ENCODE peak calls at places on chromosomes 11 and 22, in five cellular contexts. N is bronchial epithelial cell, P is cardiac muscle cell, B is MCF 10A, S is GM12865. H is an unnamed sample.

GRCh38 chr11:90341986-90342385 is 119.1 kb upstream of the CHORDC1 start:
- DNase-seq in N (no peak), P (no peak), B (no peak), S (no peak), H (no peak)

GRCh38 chr11:73376168-73376802 is at the start of gene RELT:
- DNase-seq in S (peak), N (peak), P (peak), B (peak), H (peak)

GRCh38 chr11:1740786-1741530 is 9.4 kb downstream of the IFITM10 start:
- DNase-seq in P (no peak), S (no peak), B (no peak), N (no peak), H (no peak)

GRCh38 chr11:12744831-12745502 is 70.7 kb downstream of the TEAD1 start:
- DNase-seq in N (no peak), P (no peak), S (no peak), B (no peak), H (peak)

GRCh38 chr22:41501209-41501608 is 32.3 kb downstream of the ACO2 start:
- DNase-seq in S (peak), N (peak), P (no peak), B (peak), H (no peak)

GRCh38 chr11:5345831-5346230 is 2.5 kb upstream of the OR51B5 start:
- DNase-seq in S (no peak), P (peak), B (no peak), N (no peak), H (no peak)

GRCh38 chr11:67601098-67601497 is 5.6 kb upstream of the NDUFV1 start:
- DNase-seq in S (no peak), P (no peak), N (no peak), B (no peak), H (no peak)

GRCh38 chr11:61928606-61929005 is 11.2 kb upstream of the RAB3IL1 start:
- DNase-seq in N (peak), B (no peak), P (peak), S (no peak), H (no peak)

GRCh38 chr11:77959434-77959833 is 35.0 kb downstream of the INTS4 start:
- DNase-seq in P (peak), B (no peak), N (peak), S (no peak), H (no peak)

GRCh38 chr22:30092686-30093085 is 12.4 kb downstream of the HORMAD2 start:
- DNase-seq in B (no peak), N (no peak), S (no peak), P (no peak), H (no peak)

GRCh38 chr11:32602657-32603410 is 19.2 kb downstream of the EIF3M start:
- DNase-seq in B (no peak), S (no peak), P (peak), N (no peak), H (no peak)

GRCh38 chr11:44426119-44426518 is 116.2 kb upstream of the ALX4 start:
- DNase-seq in P (no peak), N (no peak), B (no peak), S (no peak), H (no peak)

GRCh38 chr22:22666307-22667091 is 22.1 kb downstream of the GGTLC2 start:
- DNase-seq in B (peak), S (peak), P (peak), N (no peak), H (peak)

GRCh38 chr22:27348634-27349033 is 452.9 kb downstream of the MN1 start:
- DNase-seq in P (peak), N (peak), S (no peak), B (peak), H (no peak)

GRCh38 chr22:43207849-43208702 is 21.1 kb upstream of the TTLL12 start:
- DNase-seq in P (no peak), S (no peak), B (no peak), N (no peak), H (no peak)

GRCh38 chr22:47356433-47357011 is 594.1 kb downstream of the TBC1D22A start:
- DNase-seq in N (no peak), S (no peak), B (no peak), P (no peak), H (no peak)

GRCh38 chr22:46320166-46320710 is 15.3 kb upstream of the TRMU start:
- DNase-seq in S (no peak), N (no peak), B (no peak), P (no peak), H (no peak)

GRCh38 chr22:38518620-38519019 is 12.5 kb upstream of the DDX17 start:
- DNase-seq in S (no peak), B (no peak), P (no peak), N (no peak), H (no peak)

GRCh38 chr11:12280838-12281565 is 96.4 kb upstream of the PARVA start:
- DNase-seq in N (peak), P (no peak), S (no peak), B (no peak), H (no peak)

GRCh38 chr11:46315783-46316563 is 31.3 kb upstream of the DGKZ start:
- DNase-seq in S (no peak), N (no peak), P (peak), B (no peak), H (no peak)

GRCh38 chr22:48807155-48807554 is 1020.5 kb downstream of the BRD1 start:
- DNase-seq in B (no peak), S (no peak), P (no peak), N (no peak), H (no peak)

GRCh38 chr11:2991477-2992233 is 474 bp downstream of the NAP1L4 start:
- DNase-seq in S (peak), N (no peak), B (peak), P (peak), H (no peak)

GRCh38 chr11:64558869-64559268 is 32.2 kb upstream of the SLC22A12 start:
- DNase-seq in N (no peak), B (no peak), S (no peak), P (no peak), H (no peak)

GRCh38 chr22:46000081-46001027 is 23.4 kb upstream of the WNT7B start:
- DNase-seq in N (no peak), S (no peak), P (no peak), B (no peak), H (no peak)

GRCh38 chr11:134346101-134346975 is 14.6 kb downstream of the GLB1L2 start:
- DNase-seq in P (no peak), N (no peak), S (no peak), B (no peak), H (no peak)

GRCh38 chr11:64877390-64878222 is 815 bp downstream of the EHD1 start:
- DNase-seq in S (peak), B (no peak), N (no peak), P (no peak), H (no peak)

GRCh38 chr22:39296981-39297489 is 22.4 kb downstream of the RPL3 start:
- DNase-seq in B (no peak), P (peak), N (no peak), S (no peak), H (no peak)

GRCh38 chr11:46697303-46697702 is 3.1 kb downstream of the ARHGAP1 start:
- DNase-seq in P (peak), S (no peak), N (no peak), B (no peak), H (no peak)

GRCh38 chr11:84566681-84567080 is 1060.5 kb downstream of the DLG2 start:
- DNase-seq in P (no peak), B (no peak), N (no peak), S (no peak), H (no peak)

GRCh38 chr11:36091256-36091811 is 147.5 kb downstream of the LDLRAD3 start:
- DNase-seq in S (no peak), B (no peak), N (no peak), P (peak), H (no peak)

GRCh38 chr11:102240502-102240901 is 76.8 kb upstream of the BIRC3 start:
- DNase-seq in P (peak), B (no peak), N (no peak), S (peak), H (no peak)

GRCh38 chr11:124285610-124286344 is 28.0 kb downstream of the OR8D1 start:
- DNase-seq in N (peak), B (peak), S (no peak), P (peak), H (no peak)

GRCh38 chr11:1335811-1336761 is 26.7 kb upstream of the TOLLIP start:
- DNase-seq in P (peak), N (peak), S (peak), B (peak), H (peak)

GRCh38 chr11:69711824-69712801 is 8.3 kb upstream of the FGF19 start:
- DNase-seq in S (peak), B (no peak), P (no peak), N (no peak), H (no peak)

GRCh38 chr11:123653997-123654565 is 343 bp downstream of the SCN3B start:
- DNase-seq in P (peak), B (peak), N (peak), S (no peak), H (peak)

GRCh38 chr11:96228911-96229310 is 114.1 kb downstream of the MAML2 start:
- DNase-seq in P (peak), N (no peak), B (no peak), S (no peak), H (no peak)

GRCh38 chr11:83858694-83859093 is 572.5 kb upstream of the CCDC90B start:
- DNase-seq in P (no peak), N (no peak), B (no peak), S (no peak), H (no peak)

GRCh38 chr22:34800265-34800664 is 265.7 kb upstream of the ISX start:
- DNase-seq in S (no peak), N (no peak), B (no peak), P (no peak), H (peak)

GRCh38 chr22:37255558-37256006 is 11.5 kb upstream of the RAC2 start:
- DNase-seq in P (no peak), S (no peak), N (no peak), B (no peak), H (no peak)
- TF ChIP-seq CTCF in P (no peak), S (no peak), N (no peak), B (no peak), H (no peak)

DNA sequence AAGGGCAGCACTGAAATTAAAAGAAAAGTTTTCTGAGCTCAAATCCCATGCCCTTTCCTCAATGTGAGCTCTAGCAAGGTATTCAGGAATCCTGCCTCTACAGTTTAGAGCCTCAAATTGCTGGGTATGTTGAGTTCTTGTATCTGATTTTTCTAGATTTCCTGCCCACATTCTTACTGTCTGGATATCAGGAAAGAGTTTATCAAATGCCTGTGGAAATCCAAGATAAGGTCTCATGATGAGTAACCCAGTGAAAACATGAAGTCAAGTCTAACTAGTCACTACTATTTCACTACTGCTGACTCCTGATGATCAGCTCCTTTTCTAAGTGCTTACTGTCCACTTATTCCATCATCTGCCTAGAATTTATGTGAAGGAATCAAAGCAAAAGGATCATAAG is 29.8 kb downstream of the LIMK2 start:
- DNase-seq in S (no peak), N (peak), P (peak), B (no peak), H (no peak)
- TF ChIP-seq CTCF in S (no peak), N (no peak), P (peak), B (no peak), H (no peak)

GRCh38 chr11:75815345-75815983 is 454 bp downstream of the UVRAG start:
- DNase-seq in P (peak), B (no peak), N (no peak), S (peak), H (peak)

GRCh38 chr11:75814369-75814685 is 683 bp upstream of the UVRAG start:
- DNase-seq in P (no peak), N (peak), S (no peak), B (no peak), H (no peak)

GRCh38 chr11:75813622-75814039 is 1.4 kb upstream of the UVRAG start:
- DNase-seq in B (peak), N (peak), S (no peak), P (no peak), H (no peak)

GRCh38 chr11:75813126-75813525 is 1.9 kb upstream of the UVRAG start:
- DNase-seq in S (peak), B (no peak), N (no peak), P (no peak), H (no peak)

DNA sequence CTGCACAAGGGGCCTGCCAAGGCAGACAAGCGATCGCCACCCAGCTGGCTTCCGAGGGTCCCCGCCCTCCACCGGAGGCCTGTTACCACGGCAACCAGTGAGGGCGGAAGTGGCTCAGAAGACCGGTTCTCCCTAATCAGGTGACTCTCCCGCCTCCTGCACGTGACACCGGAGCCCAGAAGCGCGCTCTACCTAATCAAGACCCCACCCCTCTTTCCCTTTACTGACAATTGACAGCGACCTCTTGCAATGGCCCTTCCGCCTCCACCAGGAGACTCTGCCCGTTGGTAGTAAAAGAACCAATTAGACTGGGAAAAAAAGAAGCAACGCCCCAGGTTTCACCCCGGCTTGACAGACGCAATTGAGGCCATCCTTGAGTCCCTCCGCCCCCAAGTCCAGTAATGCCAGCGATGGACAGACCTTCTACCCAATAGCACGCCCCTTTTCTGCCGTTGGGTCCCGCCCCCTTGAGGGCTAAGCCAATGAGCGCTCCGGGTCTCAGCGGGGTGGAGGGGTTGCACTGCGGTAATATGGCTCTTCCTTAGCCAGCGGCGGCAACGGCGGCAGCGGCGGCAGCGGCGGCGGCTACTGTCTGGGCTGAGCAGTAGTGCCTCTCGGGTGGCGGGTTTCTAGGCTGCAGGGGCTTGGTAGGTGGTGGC is at the start of gene UVRAG:
- DNase-seq in N (peak), S (peak), B (peak), P (peak), H (peak)
- TF ChIP-seq CTCF in N (no peak), S (no peak), B (no peak), P (no peak), H (no peak)

GRCh38 chr11:20388096-20389055 is 860 bp downstream of the PRMT3 start:
- DNase-seq in B (peak), N (peak), P (peak), S (peak), H (no peak)

GRCh38 chr11:20387262-20388095 is at the start of gene PRMT3:
- DNase-seq in N (peak), P (peak), S (peak), B (peak), H (peak)
- TF ChIP-seq CTCF in N (no peak), P (no peak), S (no peak), B (no peak), H (peak)

GRCh38 chr11:34151916-34152845 is 46.8 kb downstream of the NAT10 start:
- DNase-seq in N (no peak), B (no peak), S (no peak), P (no peak), H (no peak)
- TF ChIP-seq CTCF in N (no peak), B (no peak), S (no peak), P (no peak), H (no peak)

DNA sequence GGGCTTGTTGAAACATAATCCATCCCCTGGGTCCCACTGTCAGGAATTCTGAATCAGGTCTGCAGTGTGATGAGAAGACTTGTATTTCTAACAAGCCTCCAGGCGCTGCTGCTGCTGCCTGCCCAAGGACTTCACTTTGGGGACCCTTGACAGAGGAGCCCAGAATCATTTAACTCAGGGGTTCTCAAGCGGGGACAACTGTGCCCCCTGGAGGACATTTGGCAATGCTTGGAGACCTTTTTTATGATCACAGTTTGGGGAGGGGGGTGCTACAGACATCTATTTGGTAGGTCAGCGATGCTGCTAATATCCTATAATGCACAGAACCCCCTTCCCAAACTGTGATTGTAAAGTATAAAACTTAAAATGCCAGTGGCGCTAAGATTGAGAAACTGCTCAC is 312.8 kb downstream of the OPCML start:
- DNase-seq in B (no peak), N (no peak), P (no peak), S (no peak), H (no peak)
- TF ChIP-seq CTCF in B (no peak), N (no peak), P (no peak), S (no peak), H (peak)

GRCh38 chr11:130388607-130389205 is 39.7 kb downstream of the ADAMTS8 start:
- DNase-seq in N (no peak), B (no peak), P (no peak), S (peak), H (no peak)
- TF ChIP-seq CTCF in N (no peak), B (no peak), P (no peak), S (no peak), H (no peak)

DNA sequence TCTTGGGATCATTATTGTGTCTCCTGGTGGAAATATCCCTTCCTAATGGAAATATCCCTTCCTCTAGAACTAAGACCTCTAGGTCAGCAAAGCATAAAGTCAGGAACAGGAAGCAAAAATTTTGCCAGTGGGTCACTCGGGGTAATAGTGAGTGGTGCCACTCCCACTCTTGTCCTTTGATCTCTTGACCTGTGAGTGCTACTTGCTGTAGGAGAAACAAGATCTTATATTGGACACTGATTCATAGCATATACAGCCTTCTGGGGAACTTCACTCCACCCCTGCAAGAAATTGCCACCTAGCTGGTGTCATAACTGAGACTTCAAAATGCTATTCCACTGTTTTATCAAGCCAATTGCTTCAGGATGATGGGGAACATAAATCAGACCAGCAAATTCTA is 44.7 kb upstream of the TMEM45B start:
- DNase-seq in P (no peak), N (no peak), S (no peak), B (no peak), H (no peak)
- TF ChIP-seq CTCF in P (no peak), N (no peak), S (no peak), B (no peak), H (no peak)

DNA sequence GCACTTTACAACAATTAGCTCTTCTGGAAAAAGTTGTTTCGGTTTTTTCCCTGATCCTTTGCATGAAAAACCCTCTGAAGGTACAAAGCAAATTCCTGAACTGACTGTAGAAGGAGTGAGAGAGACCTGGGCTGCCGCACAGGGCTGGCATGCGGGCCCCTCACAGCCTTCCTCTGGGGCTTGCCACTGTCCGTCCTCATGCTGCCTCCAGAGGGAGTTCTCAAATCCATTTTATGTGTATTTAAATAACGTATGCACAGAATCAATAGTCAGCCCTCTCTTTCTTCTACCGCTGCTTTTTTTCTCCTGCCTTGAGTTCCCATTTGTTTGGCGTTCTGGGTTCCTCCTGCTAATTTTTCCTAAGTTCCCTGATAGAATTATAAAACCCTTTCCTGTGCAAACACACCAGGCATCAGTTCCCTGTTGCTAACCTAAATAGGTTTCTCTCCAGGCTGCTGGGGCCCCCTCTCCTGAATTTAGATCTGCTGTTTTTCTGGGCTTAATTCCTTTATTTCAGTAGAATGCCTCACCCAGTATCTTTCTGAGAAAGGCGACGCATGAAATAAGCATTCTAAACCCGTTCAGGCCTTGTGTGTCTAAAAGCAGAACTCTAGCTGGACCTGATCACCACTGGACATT is 52.4 kb downstream of the PHF21B start:
- DNase-seq in B (no peak), S (no peak), P (no peak), N (no peak), H (no peak)
- TF ChIP-seq CTCF in B (no peak), S (no peak), P (peak), N (no peak), H (peak)

DNA sequence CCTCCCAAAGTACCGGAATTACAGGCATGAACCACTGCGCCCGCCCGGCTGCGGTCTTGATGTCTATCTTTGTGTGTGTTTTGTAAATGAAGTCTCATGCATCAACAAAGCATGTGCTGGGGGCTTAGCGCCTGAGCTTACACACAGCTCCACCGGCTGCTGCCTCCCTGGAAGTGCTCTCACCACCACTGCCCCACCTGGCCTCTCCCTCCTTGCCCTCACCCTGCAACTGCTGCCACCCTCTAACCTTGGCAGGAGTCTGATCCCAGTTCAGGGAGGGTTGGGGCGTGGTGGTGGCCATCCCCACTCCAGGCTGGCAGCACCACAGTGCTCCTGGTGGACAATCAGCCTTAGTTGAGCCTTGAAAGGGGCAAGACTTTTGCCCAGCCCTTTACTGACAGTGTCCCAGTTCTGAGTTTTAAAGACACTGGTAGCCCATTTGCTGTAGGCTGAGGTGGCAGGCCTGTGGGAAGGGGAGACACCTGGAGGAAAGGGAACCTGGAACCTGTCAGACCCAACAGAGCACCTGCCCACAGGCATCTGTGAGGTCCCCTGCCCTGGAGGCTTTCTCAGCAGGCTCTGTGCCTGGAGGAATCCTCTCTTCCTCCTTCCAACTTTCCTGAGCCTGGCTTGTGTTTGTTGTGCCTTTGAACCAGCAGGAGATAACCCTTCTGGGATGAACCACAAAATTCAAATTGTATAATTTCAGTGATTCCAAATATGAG is 42.4 kb upstream of the WEE1 start:
- DNase-seq in B (no peak), S (no peak), P (no peak), N (no peak), H (no peak)
- TF ChIP-seq CTCF in B (no peak), S (no peak), P (no peak), N (peak), H (no peak)